ENCODE peak calls at places on chromosomes 4 and X, in eight cellular contexts. T is adrenal gland; B is SJSA1; R is effector memory CD4-positive, alpha-beta T cell; X is aorta; W is sigmoid colon; E is HCT116; Z is CD8-positive, alpha-beta T cell. F is an unnamed sample. For H3K9me3, the result is how much of the 10 kb centered on the place peaks cover.

GRCh38 chr4:150010525-150011126 is 67.6 kb upstream of the DCLK2 start:
- DNase-seq in T (peak), B (no peak), R (no peak), X (no peak), W (no peak), E (peak), Z (no peak), F (no peak)

GRCh38 chr4:102541708-102542107 is 40.5 kb downstream of the NFKB1 start:
- DNase-seq in T (no peak), B (no peak), R (no peak), X (no peak), W (no peak), E (no peak), Z (no peak), F (no peak)

GRCh38 chr4:1405636-1406415 is 416 bp downstream of the NKX1-1 start:
- DNase-seq in T (no peak), B (no peak), R (no peak), X (no peak), W (peak), E (no peak), Z (no peak), F (no peak)

GRCh38 chr4:4848540-4848939 is 10.9 kb upstream of the MSX1 start:
- DNase-seq in T (no peak), B (no peak), R (no peak), X (no peak), W (peak), E (no peak), Z (no peak), F (no peak)

GRCh38 chr4:176270669-176271068 is 1.6 kb upstream of the ASB5 start:
- DNase-seq in T (no peak), B (peak), R (no peak), X (peak), W (peak), E (peak), Z (no peak), F (no peak)

GRCh38 chr4:112563431-112564200 is 47.6 kb upstream of the NEUROG2 start:
- DNase-seq in T (no peak), B (no peak), R (no peak), X (no peak), W (no peak), E (no peak), Z (no peak), F (no peak)

GRCh38 chr4:1379351-1379781 is 26.9 kb downstream of the NKX1-1 start:
- DNase-seq in T (no peak), B (no peak), R (no peak), X (peak), W (peak), E (no peak), Z (no peak), F (peak)

GRCh38 chr4:147984065-147984777 is 252.3 kb downstream of the ARHGAP10 start:
- DNase-seq in T (peak), B (peak), R (peak), X (peak), W (no peak), E (peak), Z (no peak), F (peak)

GRCh38 chrX:12115377-12115776 is 22.9 kb upstream of the FRMPD4 start:
- DNase-seq in T (no peak), B (no peak), R (no peak), X (no peak), W (no peak), E (no peak), Z (no peak), F (no peak)

GRCh38 chr4:77711469-77711868 is 105.8 kb downstream of the CXCL13 start:
- DNase-seq in T (no peak), B (no peak), R (no peak), X (no peak), W (no peak), E (no peak), Z (no peak), F (no peak)

GRCh38 chr4:170090667-170091052 is 904 bp upstream of the AADAT start:
- DNase-seq in T (no peak), B (no peak), R (no peak), X (no peak), W (no peak), E (no peak), Z (no peak), F (no peak)

GRCh38 chr4:13544556-13545393 is 467 bp upstream of the NKX3-2 start:
- DNase-seq in T (peak), B (peak), R (no peak), X (no peak), W (peak), E (peak), Z (no peak), F (no peak)

GRCh38 chr4:154491731-154492249 is at the start of gene DCHS2:
- DNase-seq in T (no peak), B (no peak), R (no peak), X (peak), W (peak), E (no peak), Z (no peak), F (no peak)

GRCh38 chr4:3330682-3331081 is 37.9 kb downstream of the RGS12 start:
- DNase-seq in T (no peak), B (no peak), R (no peak), X (no peak), W (no peak), E (no peak), Z (no peak), F (no peak)

GRCh38 chr4:206054-206453 is 81.8 kb downstream of the ZNF718 start:
- DNase-seq in T (no peak), B (no peak), R (no peak), X (no peak), W (no peak), E (no peak), Z (no peak), F (no peak)
- H3K9me3 ChIP-seq in T (under half), B (under half), R (under half), X (under half), W (under half), E (under half), Z (under half), F (under half)

GRCh38 chrX:21840199-21840557 is 761 bp downstream of the MBTPS2 start:
- DNase-seq in T (no peak), B (no peak), R (no peak), X (no peak), W (no peak), E (no peak), Z (no peak), F (peak)

GRCh38 chrX:21843179-21843578 is 3.8 kb downstream of the MBTPS2 start:
- DNase-seq in T (no peak), B (no peak), R (no peak), X (no peak), W (no peak), E (no peak), Z (no peak), F (no peak)

GRCh38 chrX:21837056-21837455 is 2.4 kb upstream of the MBTPS2 start:
- DNase-seq in T (no peak), B (no peak), R (no peak), X (no peak), W (no peak), E (no peak), Z (no peak), F (no peak)

GRCh38 chrX:21838937-21839333 is 482 bp upstream of the MBTPS2 start:
- DNase-seq in T (no peak), B (no peak), R (no peak), X (no peak), W (no peak), E (no peak), Z (no peak), F (no peak)

GRCh38 chrX:21839334-21840198 is at the start of gene MBTPS2:
- DNase-seq in T (peak), B (peak), R (peak), X (peak), W (peak), E (peak), Z (peak), F (peak)
- H3K4me3 ChIP-seq in T (peak), B (peak), R (peak), X (peak), W (peak), E (peak), Z (peak), F (peak)

GRCh38 chrX:140507982-140508305 is 3.1 kb upstream of the SOX3 start:
- DNase-seq in T (no peak), B (no peak), R (no peak), X (no peak), W (no peak), E (no peak), Z (no peak), F (no peak)

GRCh38 chrX:140508958-140509357 is 4.1 kb upstream of the SOX3 start:
- DNase-seq in T (no peak), B (no peak), R (no peak), X (no peak), W (no peak), E (no peak), Z (no peak), F (no peak)

GRCh38 chrX:140510895-140511295 is 6.0 kb upstream of the SOX3 start:
- DNase-seq in T (no peak), B (no peak), R (no peak), X (no peak), W (no peak), E (no peak), Z (no peak), F (no peak)

GRCh38 chrX:140510306-140510676 is 5.4 kb upstream of the SOX3 start:
- DNase-seq in T (no peak), B (no peak), R (no peak), X (no peak), W (no peak), E (no peak), Z (no peak), F (no peak)

DNA sequence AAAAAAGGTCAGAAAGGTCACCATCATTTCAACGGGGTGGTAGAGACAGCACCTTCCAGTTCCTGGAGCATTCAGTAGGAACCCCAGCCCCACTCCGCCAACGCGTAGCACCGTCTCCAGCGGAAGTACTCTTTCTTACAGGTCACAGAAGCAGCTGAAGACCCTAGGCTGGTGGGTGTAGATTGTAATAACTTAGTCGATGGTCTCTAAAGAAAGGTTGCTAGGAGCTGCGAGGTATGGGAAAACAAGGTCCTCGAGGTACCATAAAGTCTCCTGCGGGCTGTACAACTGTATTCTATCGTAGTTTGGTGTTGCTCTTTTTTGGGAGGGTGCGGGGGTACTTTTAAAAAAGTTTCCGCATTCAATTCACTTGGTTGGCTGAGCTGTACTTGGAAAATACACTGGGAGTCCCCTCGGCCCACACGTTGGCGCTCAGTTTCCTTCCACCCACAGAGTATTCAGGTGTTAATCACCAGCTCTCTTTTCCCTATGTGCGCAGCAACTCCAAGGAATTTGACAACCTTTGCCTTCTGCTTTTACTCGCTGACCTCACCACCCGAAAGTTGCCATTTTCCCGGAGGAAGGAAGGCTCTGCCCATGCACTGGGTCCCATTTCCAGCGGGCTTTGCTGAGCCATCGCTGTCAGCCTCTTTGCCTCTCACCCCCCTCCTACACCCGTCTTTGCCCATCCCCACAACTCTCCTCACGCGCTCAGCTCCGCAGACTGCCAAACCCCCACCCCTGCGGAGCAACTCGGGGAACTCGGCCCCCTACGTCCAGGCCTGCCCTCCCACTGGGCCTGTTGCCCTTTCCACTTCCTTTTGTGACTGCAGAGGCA is 4.8 kb upstream of the SOX3 start:
- DNase-seq in T (no peak), B (no peak), R (no peak), X (no peak), W (no peak), E (no peak), Z (no peak), F (no peak)
- H3K9me3 ChIP-seq in T (under half), B (under half), R (under half), X (under half), W (under half), E (under half), Z (under half), F (under half)

DNA sequence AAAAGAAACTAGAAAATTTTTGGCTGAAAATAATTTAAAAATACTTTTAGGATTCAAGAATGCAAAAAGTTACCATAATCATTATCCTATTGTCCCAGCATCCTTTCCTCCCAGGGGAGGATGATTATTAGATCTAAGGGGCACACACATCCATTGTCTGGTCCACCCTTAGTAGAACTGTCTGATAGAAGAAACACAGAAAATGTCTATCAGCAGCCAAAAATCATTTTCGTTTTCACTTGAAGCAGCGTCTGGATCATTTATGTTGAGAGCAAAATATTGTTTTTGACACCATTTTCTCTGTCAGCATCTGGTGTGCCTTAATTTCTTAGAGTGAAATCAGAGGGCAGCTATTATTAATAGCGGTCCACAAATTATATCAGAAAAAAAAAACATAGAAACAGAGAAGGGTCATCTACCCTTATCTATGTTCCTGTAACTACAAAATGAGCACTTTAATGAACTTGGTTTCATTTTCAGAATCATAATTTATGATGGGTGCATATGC is 446.3 kb downstream of the TRAM1L1 start:
- DNase-seq in T (no peak), B (no peak), R (no peak), X (no peak), W (no peak), E (no peak), Z (no peak), F (no peak)
- H3K4me3 ChIP-seq in T (no peak), B (no peak), R (no peak), X (no peak), W (no peak), E (no peak), Z (no peak), F (no peak)

DNA sequence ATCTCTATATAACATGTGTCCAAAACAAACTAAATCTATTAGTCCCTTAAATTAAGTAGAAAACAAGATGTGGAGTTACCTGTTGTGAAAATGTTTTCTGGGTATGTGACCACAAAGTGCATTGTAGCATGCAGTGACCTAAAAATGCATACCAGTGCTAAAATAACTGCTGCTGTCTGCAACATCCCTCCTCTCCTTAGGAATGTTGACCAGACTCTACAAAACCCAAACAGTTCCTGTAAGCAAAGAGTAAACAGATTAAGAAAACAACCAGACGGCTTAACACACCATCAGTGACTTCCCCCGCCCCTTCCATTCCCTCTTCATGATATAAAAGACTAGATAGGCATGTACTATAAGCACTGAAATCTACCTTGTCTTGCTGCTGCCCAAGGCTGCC is 15.8 kb upstream of the RAB33B start:
- DNase-seq in T (no peak), B (no peak), R (no peak), X (no peak), W (no peak), E (no peak), Z (no peak), F (no peak)
- H3K9me3 ChIP-seq in T (under half), B (under half), R (under half), X (under half), W (under half), E (under half), Z (under half), F (under half)

DNA sequence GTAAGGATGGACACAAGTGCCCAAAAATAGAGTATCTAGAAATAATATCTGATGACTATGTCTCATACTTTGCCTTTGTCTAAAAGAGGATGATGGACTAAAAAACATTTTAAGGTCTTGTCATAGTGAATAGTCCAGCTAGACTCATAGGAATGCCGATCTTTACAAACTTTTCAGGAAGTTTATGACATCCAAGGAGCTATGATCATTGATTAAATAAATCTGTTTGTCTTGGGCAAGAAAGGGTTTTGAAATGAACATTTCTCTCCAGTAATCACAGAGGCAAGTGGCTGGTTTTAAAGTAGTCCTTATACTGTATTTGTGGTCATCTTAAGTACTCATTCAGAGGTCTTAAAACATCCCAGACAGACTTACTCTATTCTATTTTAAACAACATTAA is 109.8 kb downstream of the MAPK10 start:
- DNase-seq in T (no peak), B (no peak), R (no peak), X (no peak), W (no peak), E (no peak), Z (no peak), F (no peak)
- H3K4me3 ChIP-seq in T (no peak), B (no peak), R (no peak), X (no peak), W (no peak), E (no peak), Z (no peak), F (no peak)

F was measured in CD8-positive, alpha-beta memory T cell.